ENCODE peak calls at places on chromosome 4, in eight cellular contexts. A, R, Z, G, D, C, K and T are unnamed samples. For H3K4me1, the result is how much of the 10 kb centered on the place peaks cover.

GRCh38 chr4:110224812-110225211 is 26.4 kb upstream of the ELOVL6 start:
- DNase-seq in A (no peak), R (no peak), Z (peak), G (no peak), D (peak), C (no peak), K (no peak), T (no peak)

GRCh38 chr4:3765271-3766206 is 646 bp upstream of the ADRA2C start:
- DNase-seq in A (peak), R (no peak), Z (peak), G (no peak), D (peak), C (no peak), K (no peak), T (no peak)

GRCh38 chr4:126604273-126604867 is 1028.4 kb upstream of the INTU start:
- DNase-seq in A (peak), R (no peak), Z (peak), G (no peak), D (peak), C (no peak), K (no peak), T (no peak)

GRCh38 chr4:26937567-26937966 is 76.9 kb downstream of the STIM2 start:
- DNase-seq in A (peak), R (no peak), Z (no peak), G (no peak), D (no peak), C (no peak), K (no peak), T (no peak)

GRCh38 chr4:147481577-147482109 is 746 bp downstream of the EDNRA start:
- DNase-seq in A (no peak), R (no peak), Z (peak), G (no peak), D (no peak), C (no peak), K (no peak), T (no peak)

GRCh38 chr4:111027526-111027925 is 404.6 kb upstream of the PITX2 start:
- DNase-seq in A (no peak), R (no peak), Z (peak), G (no peak), D (peak), C (no peak), K (no peak), T (no peak)

GRCh38 chr4:96638132-96638531 is 798.2 kb downstream of the PDHA2 start:
- DNase-seq in A (peak), R (no peak), Z (no peak), G (no peak), D (no peak), C (no peak), K (no peak), T (no peak)

GRCh38 chr4:48436318-48436717 is 46.8 kb upstream of the SLC10A4 start:
- DNase-seq in A (peak), R (no peak), Z (no peak), G (no peak), D (no peak), C (no peak), K (no peak), T (no peak)

GRCh38 chr4:99845708-99846469 is 29.3 kb downstream of the DAPP1 start:
- DNase-seq in A (no peak), R (peak), Z (no peak), G (no peak), D (no peak), C (no peak), K (no peak), T (no peak)

GRCh38 chr4:15066140-15066539 is 63.9 kb downstream of the CPEB2 start:
- DNase-seq in A (no peak), R (no peak), Z (no peak), G (no peak), D (no peak), C (no peak), K (no peak), T (no peak)

GRCh38 chr4:159048166-159048886 is 54.6 kb upstream of the RAPGEF2 start:
- DNase-seq in A (peak), R (no peak), Z (peak), G (peak), D (peak), C (no peak), K (peak), T (no peak)

GRCh38 chr4:52837716-52838558 is 24.2 kb upstream of the RASL11B start:
- DNase-seq in A (no peak), R (no peak), Z (peak), G (no peak), D (peak), C (no peak), K (peak), T (no peak)

GRCh38 chr4:71074452-71075299 is 81.2 kb downstream of the DCK start:
- DNase-seq in A (peak), R (no peak), Z (no peak), G (no peak), D (no peak), C (no peak), K (no peak), T (no peak)

GRCh38 chr4:17085416-17085815 is 187.0 kb upstream of the LDB2 start:
- DNase-seq in A (no peak), R (no peak), Z (peak), G (no peak), D (no peak), C (no peak), K (no peak), T (no peak)

GRCh38 chr4:19700951-19701350 is 550.8 kb upstream of the SLIT2 start:
- DNase-seq in A (no peak), R (no peak), Z (peak), G (no peak), D (peak), C (no peak), K (no peak), T (no peak)

GRCh38 chr4:141706445-141706844 is 70.1 kb downstream of the IL15 start:
- DNase-seq in A (no peak), R (no peak), Z (no peak), G (no peak), D (no peak), C (no peak), K (no peak), T (no peak)

GRCh38 chr4:73698217-73698616 is 42.2 kb upstream of the CXCL8 start:
- DNase-seq in A (no peak), R (no peak), Z (peak), G (no peak), D (peak), C (no peak), K (peak), T (no peak)

GRCh38 chr4:175560628-175561027 is 251.4 kb downstream of the GPM6A start:
- DNase-seq in A (no peak), R (no peak), Z (peak), G (no peak), D (peak), C (no peak), K (no peak), T (no peak)

GRCh38 chr4:6987566-6987920 is 55.6 kb upstream of the TADA2B start:
- DNase-seq in A (no peak), R (no peak), Z (peak), G (no peak), D (peak), C (no peak), K (no peak), T (no peak)

GRCh38 chr4:18669390-18669789 is 647.8 kb upstream of the LCORL start:
- DNase-seq in A (no peak), R (no peak), Z (no peak), G (no peak), D (no peak), C (no peak), K (no peak), T (no peak)

GRCh38 chr4:110977554-110977953 is 354.7 kb upstream of the PITX2 start:
- DNase-seq in A (no peak), R (no peak), Z (no peak), G (no peak), D (no peak), C (no peak), K (no peak), T (no peak)

GRCh38 chr4:21454196-21454595 is 494.4 kb downstream of the KCNIP4 start:
- DNase-seq in A (no peak), R (no peak), Z (no peak), G (no peak), D (no peak), C (no peak), K (no peak), T (no peak)

DNA sequence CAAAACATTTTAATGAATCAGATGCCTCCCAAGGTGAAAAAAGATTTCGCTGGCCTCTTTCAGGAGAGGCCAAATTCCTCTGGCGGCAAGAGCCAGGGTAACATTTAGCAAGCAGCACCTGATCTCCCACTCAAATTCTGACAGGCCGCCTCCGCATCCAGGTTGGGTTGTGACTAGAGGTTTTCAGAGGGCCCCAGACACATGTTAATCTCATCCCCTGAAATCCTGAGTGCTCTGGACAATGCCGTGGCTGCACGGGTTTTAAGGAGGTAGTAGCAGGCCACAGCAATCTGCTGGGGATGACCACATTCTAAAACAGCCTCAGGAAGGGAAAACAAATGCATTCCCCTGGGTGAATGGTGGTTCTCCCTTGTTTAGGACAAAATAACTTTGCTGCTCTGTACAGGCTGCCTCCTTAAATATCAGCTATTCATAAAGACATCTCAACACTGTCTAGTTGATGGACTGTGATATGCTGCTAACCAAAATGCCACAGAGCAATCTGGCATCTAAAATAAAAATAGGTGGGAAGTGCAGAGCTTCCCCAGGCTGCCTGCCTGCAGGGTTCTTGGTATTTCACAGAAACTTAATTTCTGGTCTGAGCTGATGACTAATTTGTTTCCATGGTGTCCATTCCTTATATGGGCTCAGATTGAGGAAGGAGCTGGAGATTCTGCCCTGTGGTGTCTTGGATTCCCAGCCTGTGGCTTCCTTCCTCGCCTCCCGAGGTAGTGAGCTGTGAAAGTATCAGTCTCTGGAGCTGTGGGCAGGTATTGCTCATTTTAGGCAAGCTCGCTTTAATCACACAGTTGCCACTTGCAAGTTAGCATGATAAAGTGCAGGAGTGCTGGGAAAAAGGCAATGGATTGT is 202.1 kb downstream of the DCLK2 start:
- DNase-seq in A (no peak), R (no peak), Z (peak), G (no peak), D (peak), C (no peak), K (peak), T (no peak)
- H3K4me3 ChIP-seq in A (no peak), R (no peak), Z (no peak), G (no peak), D (no peak), C (no peak), K (no peak), T (no peak)

GRCh38 chr4:23932935-23933334 is 43.1 kb upstream of the PPARGC1A start:
- DNase-seq in A (no peak), R (no peak), Z (peak), G (no peak), D (peak), C (no peak), K (peak), T (no peak)
- H3K4me1 ChIP-seq in A (under half), R (under half), Z (under half), G (under half), D (under half), C (under half), K (under half), T (under half)

GRCh38 chr4:183747931-183748664 is 89.0 kb downstream of the TRAPPC11 start:
- DNase-seq in A (peak), R (no peak), Z (no peak), G (no peak), D (peak), C (no peak), K (peak), T (no peak)

GRCh38 chr4:183747380-183747779 is 88.3 kb downstream of the TRAPPC11 start:
- DNase-seq in A (no peak), R (no peak), Z (no peak), G (no peak), D (no peak), C (no peak), K (no peak), T (no peak)

GRCh38 chr4:183746305-183747229 is 87.5 kb downstream of the TRAPPC11 start:
- DNase-seq in A (no peak), R (no peak), Z (no peak), G (no peak), D (peak), C (no peak), K (no peak), T (no peak)

GRCh38 chr4:183751081-183751480 is 92.0 kb downstream of the TRAPPC11 start:
- DNase-seq in A (no peak), R (no peak), Z (no peak), G (no peak), D (no peak), C (no peak), K (no peak), T (no peak)
- H3K4me3 ChIP-seq in A (no peak), R (no peak), Z (no peak), G (no peak), D (no peak), C (no peak), K (no peak), T (no peak)

GRCh38 chr4:123349401-123350190 is 47.0 kb upstream of the SPRY1 start:
- DNase-seq in A (peak), R (no peak), Z (peak), G (no peak), D (no peak), C (no peak), K (no peak), T (no peak)

GRCh38 chr4:123350191-123350544 is 46.4 kb upstream of the SPRY1 start:
- DNase-seq in A (peak), R (no peak), Z (peak), G (no peak), D (no peak), C (no peak), K (no peak), T (no peak)

GRCh38 chr4:123351713-123352112 is 44.9 kb upstream of the SPRY1 start:
- DNase-seq in A (peak), R (no peak), Z (no peak), G (no peak), D (no peak), C (no peak), K (no peak), T (no peak)

GRCh38 chr4:123352240-123352945 is 44.2 kb upstream of the SPRY1 start:
- DNase-seq in A (no peak), R (no peak), Z (peak), G (no peak), D (peak), C (no peak), K (peak), T (no peak)

DNA sequence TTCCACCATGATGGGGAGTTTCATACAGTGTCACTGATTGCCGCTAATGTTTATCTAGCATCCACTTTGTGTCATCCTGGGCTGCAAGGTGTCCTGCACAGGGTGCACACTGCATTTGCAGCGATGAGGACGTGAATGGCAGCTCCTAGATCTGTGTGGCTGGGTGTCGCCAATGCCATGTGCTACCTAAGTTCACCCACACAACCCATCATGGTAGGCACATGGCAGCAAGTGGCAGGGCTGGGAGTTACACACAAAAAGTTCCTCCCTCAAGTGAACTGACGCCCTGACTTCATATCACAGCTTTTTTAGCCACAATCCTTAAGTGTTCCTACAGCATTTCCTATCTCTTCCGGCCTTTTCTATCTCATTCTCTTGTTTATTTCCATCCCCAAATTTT is 45.9 kb upstream of the SPRY1 start:
- DNase-seq in A (no peak), R (no peak), Z (no peak), G (no peak), D (no peak), C (no peak), K (no peak), T (no peak)
- H3K4me1 ChIP-seq in A (under half), R (under half), Z (under half), G (under half), D (under half), C (under half), K (under half), T (under half)